ENCODE peak calls at places on chromosomes 6 and 20, in ten cellular contexts. Y is left colon; E is prostate gland; S is CD4-positive, alpha-beta memory T cell; J is amniotic stem cell; T is IMR-90; K is COR-L47; L is stimulated activated CD8-positive, alpha-beta memory T cell treated with anti-CD3 and anti-CD28 coated beads, Interleukin-2, amount 100 ng/mL, for 1 hour; O is glutamatergic neuron; A is activated CD4-positive, alpha-beta T cell treated with anti-CD3 and anti-CD28 coated beads, Interleukin-2, amount 50 U/mL, for 24 hours. G is an unnamed sample.

GRCh38 chr20:2752631-2753455 is 47.6 kb downstream of the CPXM1 start:
- DNase-seq in O (peak), T (peak), J (no peak), Y (no peak), E (no peak), S (peak), K (peak), L (no peak), A (no peak), G (no peak)

GRCh38 chr6:5205877-5206840 is 54.6 kb downstream of the LYRM4 start:
- DNase-seq in S (no peak), K (no peak), A (no peak), O (no peak), J (no peak), T (peak), L (no peak), Y (no peak), E (no peak), G (peak)

GRCh38 chr6:134331255-134331654 is 13.3 kb upstream of the SGK1 start:
- DNase-seq in E (no peak), S (no peak), K (no peak), L (no peak), J (no peak), Y (no peak), A (no peak), T (no peak), O (no peak), G (no peak)

GRCh38 chr6:42147138-42147562 is 4.7 kb upstream of the C6orf132 start:
- DNase-seq in J (no peak), A (no peak), S (no peak), T (no peak), E (peak), K (no peak), Y (no peak), O (no peak), L (no peak), G (no peak)

GRCh38 chr6:156943816-156944215 is 166.6 kb downstream of the ARID1B start:
- DNase-seq in T (no peak), K (no peak), E (no peak), J (no peak), A (no peak), Y (no peak), S (no peak), L (no peak), O (no peak), G (no peak)

GRCh38 chr20:35773154-35773751 is 1.4 kb downstream of the PHF20 start:
- DNase-seq in O (no peak), A (no peak), S (peak), L (no peak), K (no peak), J (no peak), T (peak), E (no peak), Y (peak), G (no peak)

GRCh38 chr6:39490120-39490519 is 167.6 kb upstream of the KCNK16 start:
- DNase-seq in E (no peak), T (no peak), Y (no peak), A (no peak), S (no peak), L (no peak), K (no peak), J (no peak), O (no peak), G (no peak)

GRCh38 chr20:33843854-33844253 is 32.7 kb downstream of the CHMP4B start:
- DNase-seq in K (no peak), E (peak), J (no peak), A (no peak), L (no peak), Y (peak), O (no peak), T (no peak), S (no peak), G (no peak)

GRCh38 chr6:65199683-65200082 is 507.3 kb downstream of the EYS start:
- DNase-seq in Y (no peak), S (no peak), K (no peak), J (no peak), T (peak), A (no peak), L (no peak), E (no peak), O (no peak), G (no peak)

GRCh38 chr6:169805242-169805838 is 53.9 kb downstream of the ERMARD start:
- DNase-seq in Y (no peak), O (no peak), S (no peak), A (no peak), E (no peak), L (no peak), K (no peak), J (no peak), T (no peak), G (no peak)

GRCh38 chr6:37309059-37309458 is 44.7 kb upstream of the RNF8 start:
- DNase-seq in E (no peak), J (no peak), O (no peak), L (no peak), S (no peak), K (no peak), T (no peak), Y (no peak), A (no peak), G (no peak)

GRCh38 chr6:150492941-150493340 is 106.7 kb upstream of the PLEKHG1 start:
- DNase-seq in S (no peak), Y (no peak), A (no peak), K (no peak), T (no peak), J (no peak), O (no peak), L (no peak), E (no peak), G (no peak)

GRCh38 chr20:36251426-36251825 is 15.1 kb downstream of the AAR2 start:
- DNase-seq in K (no peak), A (no peak), Y (no peak), E (no peak), S (no peak), L (no peak), T (no peak), O (no peak), J (no peak), G (no peak)